ENCODE peak calls at places on chromosomes 2 and 18, in four cellular contexts. H, V, Y and J are unnamed samples.

GRCh38 chr18:78819926-78820834 is 159.4 kb upstream of the SALL3 start:
- DNase-seq in Y (no peak), H (no peak), V (no peak), J (no peak)

GRCh38 chr2:108288534-108289106 is at the start of gene SULT1C2:
- DNase-seq in V (peak), Y (no peak), H (peak), J (no peak)

GRCh38 chr2:192195548-192196418 is 1.1 kb upstream of the TMEFF2 start:
- DNase-seq in V (no peak), H (no peak), Y (peak), J (no peak)

GRCh38 chr2:104620840-104621239 is 233.1 kb upstream of the POU3F3 start:
- DNase-seq in H (no peak), V (no peak), Y (no peak), J (no peak)

GRCh38 chr2:222959358-222959757 is 92.6 kb upstream of the KCNE4 start:
- DNase-seq in Y (no peak), V (peak), H (peak), J (no peak)

GRCh38 chr18:39842042-39842791 is 2112.8 kb upstream of the PIK3C3 start:
- DNase-seq in H (no peak), Y (no peak), V (no peak), J (no peak)

GRCh38 chr2:224038049-224038829 is 847 bp downstream of the SERPINE2 start:
- DNase-seq in H (no peak), Y (no peak), V (peak), J (no peak)

GRCh38 chr2:189164732-189165131 is 14.8 kb downstream of the COL5A2 start:
- DNase-seq in V (no peak), H (no peak), Y (no peak), J (no peak)

GRCh38 chr2:222969491-222969890 is 82.5 kb upstream of the KCNE4 start:
- DNase-seq in Y (no peak), V (no peak), H (no peak), J (no peak)

GRCh38 chr18:70422061-70422965 is 133.5 kb downstream of the SOCS6 start:
- DNase-seq in Y (no peak), V (peak), H (peak), J (peak)

GRCh38 chr2:230225486-230225885 is at the start of gene SP140:
- DNase-seq in H (no peak), V (no peak), Y (no peak), J (no peak)

GRCh38 chr2:96225016-96225533 is 16.4 kb upstream of the STARD7 start:
- DNase-seq in H (no peak), Y (peak), V (no peak), J (no peak)

GRCh38 chr18:59907172-59907571 is 7.4 kb downstream of the PMAIP1 start:
- DNase-seq in H (no peak), V (no peak), Y (no peak), J (no peak)
- H3K27ac ChIP-seq in H (no peak), V (no peak), Y (no peak), J (no peak)

DNA sequence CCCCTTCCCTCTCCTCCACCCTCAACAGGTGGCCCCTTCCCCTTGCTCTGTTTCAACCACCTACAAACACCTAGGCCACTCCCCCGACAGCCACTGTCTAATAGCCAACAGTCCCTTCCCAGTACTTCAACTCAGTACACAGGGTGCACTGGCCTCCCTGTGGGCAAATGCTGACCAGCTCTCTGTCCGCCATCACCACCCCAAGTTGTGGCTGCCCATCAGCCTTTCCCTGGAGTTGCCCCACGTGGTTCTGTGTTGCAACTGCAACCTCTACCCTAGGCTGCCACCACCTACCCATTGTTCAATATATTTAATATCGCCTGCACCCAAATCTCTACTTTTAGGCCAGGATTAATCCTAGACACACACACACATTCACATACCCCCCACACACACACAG is 173.5 kb downstream of the MREG start:
- DNase-seq in H (no peak), V (no peak), Y (no peak), J (no peak)
- H3K4me3 ChIP-seq in H (no peak), V (no peak), Y (no peak), J (no peak)

GRCh38 chr2:4937550-4937949 is 754.6 kb upstream of the SOX11 start:
- DNase-seq in Y (no peak), V (no peak), H (no peak), J (no peak)
- TF ChIP-seq TCF7L2 in Y (no peak), V (no peak), H (no peak), J (no peak)

DNA sequence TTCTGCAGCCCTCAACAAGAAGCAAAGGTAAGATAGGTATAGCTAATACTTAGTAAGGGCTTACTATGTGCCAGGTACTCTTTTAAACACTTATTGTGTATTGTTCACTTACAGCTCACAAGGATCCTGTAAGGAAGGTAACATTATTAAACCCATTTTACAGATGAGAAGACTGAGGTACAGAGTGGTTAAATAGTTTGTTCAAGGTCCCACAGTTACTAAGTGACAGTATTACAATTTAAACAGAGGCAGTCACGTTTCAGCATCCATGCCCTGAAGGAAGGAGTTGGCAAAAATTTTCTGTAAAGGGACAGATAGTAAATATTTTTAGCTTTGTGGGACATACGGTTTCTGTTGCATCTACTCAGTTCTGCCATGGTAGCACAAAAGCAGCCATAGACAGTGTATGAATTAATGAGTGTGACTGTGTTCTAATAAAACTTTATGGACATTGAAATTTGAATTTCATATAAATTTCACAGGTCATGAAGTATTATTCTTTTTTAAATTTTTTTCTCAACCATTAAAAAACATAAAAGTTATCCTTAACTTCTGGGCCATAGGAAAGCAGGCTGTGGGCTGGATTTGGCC is 75.7 kb downstream of the LTBP1 start:
- DNase-seq in V (no peak), H (no peak), Y (no peak), J (no peak)
- H3K27ac ChIP-seq in V (no peak), H (no peak), Y (peak), J (no peak)

GRCh38 chr2:212535963-212536362 is 2.6 kb downstream of the ERBB4 start:
- DNase-seq in V (no peak), H (no peak), Y (no peak), J (no peak)
- H3K4me3 ChIP-seq in V (no peak), H (no peak), Y (no peak), J (no peak)

GRCh38 chr2:145190031-145190703 is 670.2 kb upstream of the ZEB2 start:
- DNase-seq in H (no peak), V (no peak), Y (no peak), J (no peak)

GRCh38 chr2:145184741-145185671 is 665.1 kb upstream of the ZEB2 start:
- DNase-seq in V (no peak), H (no peak), Y (no peak), J (no peak)

GRCh38 chr2:145186303-145186702 is 666.4 kb upstream of the ZEB2 start:
- DNase-seq in Y (peak), H (no peak), V (no peak), J (no peak)

GRCh38 chr2:145185696-145186095 is 665.8 kb upstream of the ZEB2 start:
- DNase-seq in H (no peak), V (no peak), Y (no peak), J (no peak)
- TF ChIP-seq TCF7L2 in H (no peak), V (no peak), Y (no peak), J (no peak)

GRCh38 chr18:12908706-12909105 is 24.7 kb upstream of the PTPN2 start:
- DNase-seq in V (no peak), Y (no peak), H (no peak), J (no peak)

GRCh38 chr18:12906119-12906518 is 22.1 kb upstream of the PTPN2 start:
- DNase-seq in Y (no peak), H (no peak), V (no peak), J (no peak)

GRCh38 chr18:12907258-12907925 is 23.4 kb upstream of the PTPN2 start:
- DNase-seq in V (no peak), Y (peak), H (no peak), J (no peak)

GRCh38 chr18:12904012-12904516 is 20.0 kb upstream of the PTPN2 start:
- DNase-seq in V (no peak), H (no peak), Y (peak), J (no peak)

GRCh38 chr18:12906773-12907172 is 22.7 kb upstream of the PTPN2 start:
- DNase-seq in H (no peak), Y (no peak), V (peak), J (no peak)
- H3K27ac ChIP-seq in H (no peak), Y (no peak), V (no peak), J (no peak)

GRCh38 chr2:71417300-71418202 is 35.8 kb upstream of the DYSF start:
- DNase-seq in Y (no peak), V (no peak), H (peak), J (no peak)
- H3K4me3 ChIP-seq in Y (peak), V (no peak), H (peak), J (peak)

DNA sequence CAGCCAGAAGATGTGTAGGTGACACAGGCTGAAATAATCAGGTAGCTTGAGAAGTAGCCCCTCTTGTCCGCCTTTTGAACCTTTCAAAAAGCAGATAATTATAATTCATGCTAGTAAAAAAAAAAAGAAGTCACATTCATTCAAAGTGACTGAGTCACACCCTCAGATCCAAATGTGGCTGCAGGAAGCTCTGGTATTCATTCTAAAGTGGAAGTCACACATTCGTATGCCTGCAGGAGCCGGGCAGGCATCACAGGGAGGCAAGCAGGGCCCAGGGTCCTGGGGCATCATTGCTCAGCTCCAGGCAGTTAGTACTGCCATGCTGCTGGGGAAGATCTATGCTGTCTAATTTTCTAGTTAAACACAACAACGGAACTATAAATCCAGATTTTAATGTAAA is 21.7 kb upstream of the RAB11FIP5 start:
- DNase-seq in H (no peak), V (no peak), Y (no peak), J (no peak)
- TF ChIP-seq TCF7L2 in H (no peak), V (no peak), Y (no peak), J (no peak)